ENCODE peak calls at places on chromosome 22, in nine cellular contexts. M, J, X, P, F, O, Z, I and R are unnamed samples.

GRCh38 chr22:19599626-19600243 is 75.5 kb upstream of the CLDN5 start:
- DNase-seq in I (no peak), Z (no peak), O (no peak), M (no peak), J (no peak), F (peak; percentile 20), P (no peak), X (no peak), R (no peak)

GRCh38 chr22:41922336-41922735 is 4.3 kb downstream of the TNFRSF13C start:
- DNase-seq in Z (no peak), F (no peak), M (no peak), I (no peak), J (no peak), O (no peak), P (no peak), X (no peak), R (no peak)

GRCh38 chr22:50584106-50585096 is 1.8 kb upstream of the CHKB start:
- DNase-seq in I (peak; percentile 18), J (no peak), O (no peak), F (no peak), P (peak; percentile 15), M (no peak), Z (no peak), X (no peak), R (no peak)

GRCh38 chr22:25775501-25775900 is 33.5 kb downstream of the MYO18B start:
- DNase-seq in M (no peak), O (no peak), Z (no peak), X (no peak), J (peak; percentile 63), F (no peak), P (no peak), I (no peak), R (no peak)

GRCh38 chr22:41883400-41883799 is 31.5 kb downstream of the SHISA8 start:
- DNase-seq in M (no peak), F (no peak), P (no peak), I (no peak), O (no peak), J (no peak), Z (no peak), X (no peak), R (no peak)

GRCh38 chr22:18987765-18988164 is 51.7 kb upstream of the PRODH start:
- DNase-seq in P (no peak), I (peak; percentile 32), M (no peak), Z (peak; percentile 43), F (no peak), O (no peak), X (no peak), J (peak; percentile 52), R (no peak)

GRCh38 chr22:40215266-40215665 is 37.5 kb downstream of the TNRC6B start:
- DNase-seq in M (no peak), X (no peak), O (peak; percentile 28), J (no peak), I (no peak), F (no peak), P (no peak), Z (no peak), R (no peak)

GRCh38 chr22:37242395-37242918 is 1.6 kb downstream of the RAC2 start:
- DNase-seq in I (no peak), F (peak; percentile 73), X (no peak), M (no peak), J (peak; percentile 60), Z (no peak), O (peak; percentile 74), P (no peak), R (peak; percentile 82)

DNA sequence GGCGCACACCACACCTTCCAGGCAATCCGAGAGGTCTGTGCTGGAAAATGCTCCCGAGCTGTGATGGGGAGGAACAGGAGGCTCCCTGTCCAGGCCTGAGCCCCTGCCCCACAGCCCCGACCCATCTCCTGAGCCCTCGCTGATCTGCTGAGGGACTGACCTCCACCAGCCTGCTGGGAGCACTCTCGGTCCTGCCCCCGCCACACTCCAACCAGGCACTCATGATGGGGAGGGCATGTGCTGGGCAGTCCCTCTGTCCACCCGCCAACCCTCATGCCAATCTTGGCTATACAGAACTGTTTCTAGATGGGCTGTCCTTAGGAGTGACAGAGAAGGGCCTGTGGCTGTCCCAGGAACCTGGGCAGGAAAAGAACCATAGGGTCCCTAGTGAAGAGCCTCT is 70.8 kb downstream of the TRMU start:
- DNase-seq in I (no peak), Z (no peak), J (no peak), M (no peak), F (no peak), X (no peak), O (no peak), P (no peak), R (no peak)
- TF ChIP-seq EP300 in I (no peak), Z (no peak), J (no peak), M (no peak), F (no peak), X (no peak), O (no peak), P (no peak), R (no peak)

GRCh38 chr22:36008131-36008530 is 20.5 kb downstream of the RBFOX2 start:
- DNase-seq in I (no peak), J (no peak), M (no peak), X (no peak), Z (no peak), F (no peak), P (no peak), O (no peak), R (no peak)

GRCh38 chr22:36010913-36011312 is 17.7 kb downstream of the RBFOX2 start:
- DNase-seq in P (no peak), X (no peak), J (peak; percentile 66), F (no peak), M (no peak), O (no peak), I (no peak), Z (no peak), R (no peak)

GRCh38 chr22:36008565-36008964 is 20.1 kb downstream of the RBFOX2 start:
- DNase-seq in Z (no peak), J (no peak), P (no peak), O (no peak), F (no peak), X (no peak), M (no peak), I (no peak), R (no peak)

GRCh38 chr22:36009085-36009484 is 19.5 kb downstream of the RBFOX2 start:
- DNase-seq in F (no peak), M (no peak), O (no peak), P (no peak), Z (no peak), I (no peak), J (no peak), X (no peak), R (no peak)

DNA sequence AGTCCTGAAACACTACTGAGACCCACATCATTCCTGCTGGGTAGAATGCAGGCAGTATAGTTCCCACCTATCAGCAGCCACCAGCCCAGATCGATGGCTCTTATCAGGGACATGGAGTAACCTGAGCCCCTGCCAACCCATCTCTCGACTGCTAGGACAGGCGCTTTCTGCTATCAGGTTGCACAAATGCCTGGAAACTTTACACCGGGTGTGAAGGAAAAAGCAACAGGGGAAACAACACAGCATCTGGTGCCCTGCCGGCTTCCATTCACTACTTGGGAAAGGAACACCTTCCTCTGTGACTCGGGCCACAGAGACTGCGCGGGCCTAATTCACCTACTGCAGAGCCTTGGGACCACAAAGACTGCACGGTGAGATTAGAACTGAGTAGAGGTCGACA is 18.5 kb downstream of the RBFOX2 start:
- DNase-seq in P (no peak), X (no peak), I (no peak), Z (peak; percentile 15), F (no peak), O (no peak), J (no peak), M (no peak), R (no peak)
- TF ChIP-seq EP300 in P (no peak), X (no peak), I (no peak), Z (no peak), F (no peak), O (no peak), J (no peak), M (no peak), R (no peak)

DNA sequence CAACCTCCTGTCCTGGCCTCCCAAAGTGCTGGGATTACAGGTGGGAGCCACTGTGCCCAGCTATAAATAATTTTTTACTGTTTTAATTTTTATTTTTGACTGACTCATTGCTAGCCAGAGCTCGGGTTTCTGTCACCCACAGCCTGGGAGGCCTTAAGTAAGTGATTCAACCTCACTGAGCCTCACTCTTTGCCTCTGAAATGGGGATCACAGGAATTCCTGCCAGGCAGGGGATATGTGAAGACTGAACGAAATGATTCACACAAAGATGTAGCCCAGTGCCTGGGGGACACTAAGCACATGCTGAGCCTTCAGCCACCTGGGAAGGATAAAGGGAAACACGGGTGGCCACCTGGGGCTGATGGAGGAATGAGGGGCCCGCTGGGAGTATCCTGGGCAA is 3.8 kb upstream of the LRRC74B start:
- DNase-seq in M (no peak), I (no peak), O (no peak), Z (no peak), P (no peak), J (no peak), F (no peak), X (no peak), R (no peak)
- TF ChIP-seq EP300 in M (no peak), I (no peak), O (no peak), Z (no peak), P (no peak), J (no peak), F (no peak), X (no peak), R (no peak)

GRCh38 chr22:23783496-23784167 is 3.1 kb upstream of the SMARCB1 start:
- DNase-seq in X (no peak), F (no peak), J (no peak), O (no peak), Z (no peak), I (no peak), P (no peak), M (no peak), R (no peak)

GRCh38 chr22:23786752-23787599 is at the start of gene SMARCB1:
- DNase-seq in P (peak; percentile 91), F (peak; percentile 96), M (peak; percentile 86), X (peak; percentile 81), O (peak; percentile 94), J (peak; percentile 98), I (peak; percentile 70), Z (no peak), R (peak; percentile 92)

GRCh38 chr22:23782649-23783048 is 4.1 kb upstream of the SMARCB1 start:
- DNase-seq in M (no peak), F (no peak), Z (no peak), I (no peak), P (no peak), J (no peak), O (no peak), X (no peak), R (no peak)

GRCh38 chr22:23786261-23786710 is 480 bp upstream of the SMARCB1 start:
- DNase-seq in X (no peak), I (no peak), M (no peak), P (no peak), F (no peak), O (no peak), Z (no peak), J (peak; percentile 27), R (no peak)

DNA sequence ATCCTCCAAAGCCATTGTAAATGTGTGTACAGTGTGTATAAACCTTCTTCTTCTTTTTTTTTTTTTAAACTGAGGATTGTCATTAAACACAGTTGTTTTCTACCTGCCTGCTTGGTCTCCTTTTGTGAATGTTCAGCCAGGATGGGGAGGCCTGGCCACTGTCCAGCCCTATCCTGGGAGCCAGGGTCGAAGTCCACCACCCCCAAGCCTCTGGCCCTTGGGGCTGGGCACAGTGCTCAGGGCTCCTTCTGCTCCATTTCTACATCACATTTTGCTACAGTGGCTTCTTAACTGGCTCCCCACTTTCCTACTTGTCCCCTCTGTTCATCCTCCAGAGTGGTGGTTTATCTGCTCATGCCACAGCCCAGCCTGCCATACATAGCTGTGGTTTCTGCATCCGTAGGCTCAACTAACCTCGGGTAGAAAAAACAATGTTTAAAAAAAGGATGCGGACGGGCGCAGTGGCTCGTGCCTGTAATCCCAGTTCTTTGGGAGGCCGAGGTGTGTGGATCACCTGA is 2.5 kb upstream of the SMARCB1 start:
- DNase-seq in P (no peak), O (peak; percentile 46), X (no peak), Z (no peak), M (no peak), I (peak; percentile 54), J (no peak), F (no peak), R (peak; percentile 63)
- TF ChIP-seq EP300 in P (no peak), O (no peak), X (no peak), Z (no peak), M (no peak), I (no peak), J (no peak), F (no peak), R (no peak)